ENCODE peak calls at places on chromosome 11, in eight cellular contexts. B, Z, E, F, G, R, H and V are unnamed samples.

GRCh38 chr11:2207773-2208621 is 36.4 kb upstream of the TH start:
- DNase-seq in B (no peak), Z (no peak), E (no peak), F (no peak), G (peak), R (peak), H (no peak), V (peak)

GRCh38 chr11:921921-922678 is 3.6 kb upstream of the AP2A2 start:
- DNase-seq in B (peak), Z (no peak), E (no peak), F (no peak), G (no peak), R (no peak), H (no peak), V (no peak)

GRCh38 chr11:18046116-18046777 is at the start of gene TPH1:
- DNase-seq in B (peak), Z (no peak), E (no peak), F (peak), G (peak), R (no peak), H (peak), V (peak)

GRCh38 chr11:94895971-94896370 is 77.4 kb downstream of the CWC15 start:
- DNase-seq in B (no peak), Z (no peak), E (peak), F (no peak), G (no peak), R (no peak), H (no peak), V (no peak)

GRCh38 chr11:14907411-14908213 is 15.6 kb upstream of the CYP2R1 start:
- DNase-seq in B (peak), Z (peak), E (peak), F (peak), G (peak), R (peak), H (peak), V (peak)

GRCh38 chr11:27615833-27616232 is 84.4 kb downstream of the BDNF start:
- DNase-seq in B (no peak), Z (no peak), E (no peak), F (no peak), G (no peak), R (no peak), H (no peak), V (no peak)

GRCh38 chr11:57514538-57515331 is 767 bp downstream of the SLC43A1 start:
- DNase-seq in B (peak), Z (no peak), E (no peak), F (peak), G (peak), R (peak), H (peak), V (no peak)

GRCh38 chr11:2444301-2445106 is at the start of the genes KCNQ1 and TRPM5:
- DNase-seq in B (peak), Z (no peak), E (peak), F (peak), G (peak), R (no peak), H (peak), V (no peak)

GRCh38 chr11:57508341-57509170 is 6.9 kb downstream of the SLC43A1 start:
- DNase-seq in B (no peak), Z (no peak), E (no peak), F (no peak), G (no peak), R (no peak), H (no peak), V (no peak)

GRCh38 chr11:117205211-117205818 is 6.1 kb downstream of the TAGLN start:
- DNase-seq in B (no peak), Z (no peak), E (no peak), F (no peak), G (no peak), R (no peak), H (no peak), V (peak)

GRCh38 chr11:36490026-36490806 is 19.9 kb downstream of the TRAF6 start:
- DNase-seq in B (no peak), Z (no peak), E (no peak), F (no peak), G (no peak), R (no peak), H (no peak), V (no peak)

GRCh38 chr11:115920087-115920461 is 415.9 kb upstream of the CADM1 start:
- DNase-seq in B (no peak), Z (no peak), E (no peak), F (no peak), G (no peak), R (no peak), H (no peak), V (no peak)

GRCh38 chr11:134412508-134413333 is 679 bp upstream of the B3GAT1 start:
- DNase-seq in B (no peak), Z (no peak), E (no peak), F (no peak), G (peak), R (no peak), H (peak), V (no peak)

DNA sequence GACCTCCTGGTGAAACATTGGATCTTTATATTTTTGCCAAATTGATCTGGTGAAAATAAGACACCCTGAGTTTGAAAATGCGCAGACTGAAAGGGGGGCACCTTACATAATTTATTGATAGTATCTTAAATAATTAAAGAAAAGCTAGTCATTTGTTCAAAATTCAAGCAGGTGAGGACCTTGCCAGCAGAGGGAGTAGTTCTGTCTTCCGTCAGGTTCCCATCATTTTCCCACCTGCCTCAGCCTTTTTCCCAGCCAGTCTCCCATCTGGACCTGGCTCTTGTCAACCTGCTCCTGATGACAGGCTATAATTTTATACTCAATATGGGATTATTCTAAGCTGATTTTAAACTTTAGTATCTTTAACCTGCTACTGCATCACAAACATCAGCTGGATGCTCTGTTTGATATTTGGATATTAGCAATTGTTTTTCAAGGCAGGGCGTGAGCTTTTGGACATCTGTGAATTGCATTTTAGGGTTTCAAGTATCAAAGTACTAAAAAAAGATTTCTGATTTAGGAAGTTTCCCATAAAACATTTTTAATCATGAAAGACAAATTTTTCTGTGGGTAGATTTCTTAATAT is 132.0 kb downstream of the ELP4 start:
- DNase-seq in B (no peak), Z (no peak), E (peak), F (peak), G (peak), R (no peak), H (peak), V (no peak)
- TF ChIP-seq CTCF in B (peak), Z (no peak), E (peak), F (peak), G (peak), R (peak), H (peak), V (no peak)

GRCh38 chr11:118659956-118660645 is 19.3 kb downstream of the TREH start:
- DNase-seq in B (no peak), Z (no peak), E (no peak), F (no peak), G (no peak), R (no peak), H (no peak), V (no peak)

GRCh38 chr11:118657238-118657637 is 22.2 kb downstream of the TREH start:
- DNase-seq in B (no peak), Z (no peak), E (no peak), F (no peak), G (no peak), R (no peak), H (no peak), V (no peak)

GRCh38 chr11:118659314-118659939 is 20.0 kb downstream of the TREH start:
- DNase-seq in B (peak), Z (no peak), E (peak), F (peak), G (peak), R (peak), H (peak), V (peak)

GRCh38 chr11:118657709-118658108 is 21.7 kb downstream of the TREH start:
- DNase-seq in B (no peak), Z (no peak), E (no peak), F (no peak), G (no peak), R (no peak), H (no peak), V (no peak)

GRCh38 chr11:118658372-118659313 is 20.8 kb downstream of the TREH start:
- DNase-seq in B (no peak), Z (no peak), E (no peak), F (no peak), G (no peak), R (no peak), H (no peak), V (no peak)
- TF ChIP-seq POLR2A in B (no peak), Z (no peak), E (no peak), F (no peak), G (no peak), R (no peak), H (no peak), V (no peak)

GRCh38 chr11:62556102-62556871 is 9.7 kb upstream of the AHNAK start:
- DNase-seq in B (peak), Z (peak), E (peak), F (peak), G (peak), R (peak), H (peak), V (peak)

GRCh38 chr11:62559204-62559603 is 12.6 kb upstream of the AHNAK start:
- DNase-seq in B (no peak), Z (no peak), E (no peak), F (no peak), G (no peak), R (no peak), H (no peak), V (no peak)

GRCh38 chr11:62558669-62559068 is 12.1 kb upstream of the AHNAK start:
- DNase-seq in B (no peak), Z (no peak), E (no peak), F (no peak), G (no peak), R (no peak), H (no peak), V (no peak)

GRCh38 chr11:62556872-62557631 is 10.4 kb upstream of the AHNAK start:
- DNase-seq in B (no peak), Z (no peak), E (no peak), F (no peak), G (no peak), R (no peak), H (peak), V (no peak)

GRCh38 chr11:62560566-62561103 is 13.1 kb downstream of the EEF1G start:
- DNase-seq in B (peak), Z (no peak), E (peak), F (peak), G (peak), R (peak), H (peak), V (peak)
- H3K4me3 ChIP-seq in B (no peak), Z (peak), E (no peak), F (no peak), G (no peak), R (no peak), H (no peak), V (no peak)

DNA sequence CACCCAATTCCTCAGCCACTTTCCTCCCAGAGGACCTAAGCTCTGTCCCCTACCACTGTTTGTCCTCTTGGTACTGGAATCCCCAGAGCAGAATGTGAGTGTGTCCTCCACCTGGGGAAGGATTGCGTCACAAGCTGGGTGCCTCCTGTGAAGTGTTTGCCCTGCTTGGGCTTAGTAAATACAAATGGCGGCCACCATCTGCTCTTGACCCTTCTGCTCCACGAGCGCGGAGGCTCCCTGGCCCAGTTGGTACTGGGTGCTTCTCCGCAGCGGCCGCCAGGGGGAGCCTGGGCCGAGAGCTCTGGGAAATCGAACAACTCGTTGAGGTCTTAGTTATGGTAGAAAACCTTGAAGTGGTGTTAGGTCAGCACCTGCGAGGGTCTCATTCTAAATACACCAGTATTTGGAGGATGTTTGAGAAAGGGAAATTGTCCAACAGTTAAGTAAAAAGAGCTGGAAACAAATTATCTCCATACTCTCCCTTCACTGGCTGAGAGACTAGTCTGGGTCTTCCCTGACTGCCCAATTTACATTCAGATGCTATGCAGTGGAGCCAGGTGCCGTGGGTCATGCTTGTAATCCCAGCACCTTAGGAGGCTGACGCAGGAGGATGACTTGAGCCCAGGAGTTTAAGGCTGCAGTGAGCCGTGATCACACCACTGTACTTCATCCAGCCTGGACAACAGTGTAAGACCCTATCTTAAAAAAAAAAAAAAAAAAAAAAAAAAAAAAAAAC is 74.6 kb upstream of the TEAD1 start:
- DNase-seq in B (peak), Z (no peak), E (peak), F (peak), G (peak), R (no peak), H (peak), V (no peak)
- TF ChIP-seq CTCF in B (peak), Z (peak), E (peak), F (peak), G (peak), R (peak), H (peak), V (no peak)

GRCh38 chr11:45459501-45459900 is 173.4 kb upstream of the SYT13 start:
- DNase-seq in B (no peak), Z (no peak), E (no peak), F (no peak), G (no peak), R (no peak), H (no peak), V (no peak)
- TF ChIP-seq POLR2A in B (no peak), Z (no peak), E (no peak), F (no peak), G (no peak), R (no peak), H (no peak), V (no peak)

GRCh38 chr11:114120606-114121005 is 61.1 kb downstream of the ZBTB16 start:
- DNase-seq in B (no peak), Z (no peak), E (no peak), F (no peak), G (no peak), R (no peak), H (no peak), V (no peak)
- H3K4me3 ChIP-seq in B (no peak), Z (no peak), E (no peak), F (no peak), G (no peak), R (no peak), H (no peak), V (no peak)